ENCODE peak calls at places on chromosomes 13 and 19, in six cellular contexts. One of them, this sample, is unnamed.

GRCh38 chr13:94327318-94327717 is 152.2 kb downstream of the DCT start:
- DNase-seq in stimulated activated CD8-positive, alpha-beta memory T cell treated with anti-CD3 and anti-CD28 coated beads, Interleukin-4, amount 100 ng/mL, for 24 hours: no peak
- DNase-seq in neural progenitor cell: no peak
- DNase-seq in activated CD8-positive, alpha-beta memory T cell treated with anti-CD3 and anti-CD28 coated beads for 24 hours: no peak
- DNase-seq in upper lobe of right lung: no peak
- DNase-seq in astrocyte: peak
- DNase-seq in this sample: no peak

GRCh38 chr19:575527-576506 is 3.4 kb downstream of the BSG start:
- DNase-seq in neural progenitor cell: no peak
- DNase-seq in upper lobe of right lung: no peak
- DNase-seq in stimulated activated CD8-positive, alpha-beta memory T cell treated with anti-CD3 and anti-CD28 coated beads, Interleukin-4, amount 100 ng/mL, for 24 hours: no peak
- DNase-seq in activated CD8-positive, alpha-beta memory T cell treated with anti-CD3 and anti-CD28 coated beads for 24 hours: no peak
- DNase-seq in astrocyte: peak
- DNase-seq in this sample: peak

GRCh38 chr19:11251650-11252314 is 10.5 kb downstream of the DOCK6 start:
- DNase-seq in neural progenitor cell: no peak
- DNase-seq in astrocyte: no peak
- DNase-seq in upper lobe of right lung: no peak
- DNase-seq in activated CD8-positive, alpha-beta memory T cell treated with anti-CD3 and anti-CD28 coated beads for 24 hours: no peak
- DNase-seq in stimulated activated CD8-positive, alpha-beta memory T cell treated with anti-CD3 and anti-CD28 coated beads, Interleukin-4, amount 100 ng/mL, for 24 hours: no peak
- DNase-seq in this sample: no peak

GRCh38 chr19:40139533-40140287 is 49.0 kb upstream of the ZNF780A start:
- DNase-seq in neural progenitor cell: peak
- DNase-seq in astrocyte: peak
- DNase-seq in stimulated activated CD8-positive, alpha-beta memory T cell treated with anti-CD3 and anti-CD28 coated beads, Interleukin-4, amount 100 ng/mL, for 24 hours: no peak
- DNase-seq in upper lobe of right lung: no peak
- DNase-seq in activated CD8-positive, alpha-beta memory T cell treated with anti-CD3 and anti-CD28 coated beads for 24 hours: no peak
- DNase-seq in this sample: no peak

GRCh38 chr13:74046461-74046860 is 87.7 kb downstream of the KLF12 start:
- DNase-seq in neural progenitor cell: no peak
- DNase-seq in stimulated activated CD8-positive, alpha-beta memory T cell treated with anti-CD3 and anti-CD28 coated beads, Interleukin-4, amount 100 ng/mL, for 24 hours: no peak
- DNase-seq in astrocyte: peak
- DNase-seq in activated CD8-positive, alpha-beta memory T cell treated with anti-CD3 and anti-CD28 coated beads for 24 hours: no peak
- DNase-seq in upper lobe of right lung: no peak
- DNase-seq in this sample: no peak

GRCh38 chr13:75312884-75313520 is 169.0 kb downstream of the TBC1D4 start:
- DNase-seq in neural progenitor cell: no peak
- DNase-seq in activated CD8-positive, alpha-beta memory T cell treated with anti-CD3 and anti-CD28 coated beads for 24 hours: no peak
- DNase-seq in stimulated activated CD8-positive, alpha-beta memory T cell treated with anti-CD3 and anti-CD28 coated beads, Interleukin-4, amount 100 ng/mL, for 24 hours: no peak
- DNase-seq in upper lobe of right lung: no peak
- DNase-seq in astrocyte: no peak
- DNase-seq in this sample: no peak

GRCh38 chr19:50003810-50004419 is 21.3 kb downstream of the VRK3 start:
- DNase-seq in activated CD8-positive, alpha-beta memory T cell treated with anti-CD3 and anti-CD28 coated beads for 24 hours: peak
- DNase-seq in astrocyte: peak
- DNase-seq in upper lobe of right lung: no peak
- DNase-seq in neural progenitor cell: no peak
- DNase-seq in stimulated activated CD8-positive, alpha-beta memory T cell treated with anti-CD3 and anti-CD28 coated beads, Interleukin-4, amount 100 ng/mL, for 24 hours: no peak
- DNase-seq in this sample: no peak

GRCh38 chr19:32201661-32202060 is 143.7 kb upstream of the ZNF507 start:
- DNase-seq in stimulated activated CD8-positive, alpha-beta memory T cell treated with anti-CD3 and anti-CD28 coated beads, Interleukin-4, amount 100 ng/mL, for 24 hours: no peak
- DNase-seq in upper lobe of right lung: no peak
- DNase-seq in astrocyte: no peak
- DNase-seq in activated CD8-positive, alpha-beta memory T cell treated with anti-CD3 and anti-CD28 coated beads for 24 hours: no peak
- DNase-seq in neural progenitor cell: peak
- DNase-seq in this sample: no peak

GRCh38 chr19:17576758-17577532 is 21.5 kb downstream of the COLGALT1 start:
- DNase-seq in neural progenitor cell: peak
- DNase-seq in activated CD8-positive, alpha-beta memory T cell treated with anti-CD3 and anti-CD28 coated beads for 24 hours: no peak
- DNase-seq in stimulated activated CD8-positive, alpha-beta memory T cell treated with anti-CD3 and anti-CD28 coated beads, Interleukin-4, amount 100 ng/mL, for 24 hours: no peak
- DNase-seq in upper lobe of right lung: peak
- DNase-seq in astrocyte: no peak
- DNase-seq in this sample: no peak

GRCh38 chr19:12969292-12969988 is at the start of gene DAND5:
- DNase-seq in neural progenitor cell: no peak
- DNase-seq in upper lobe of right lung: no peak
- DNase-seq in activated CD8-positive, alpha-beta memory T cell treated with anti-CD3 and anti-CD28 coated beads for 24 hours: no peak
- DNase-seq in stimulated activated CD8-positive, alpha-beta memory T cell treated with anti-CD3 and anti-CD28 coated beads, Interleukin-4, amount 100 ng/mL, for 24 hours: no peak
- DNase-seq in astrocyte: no peak
- DNase-seq in this sample: no peak

GRCh38 chr19:11295180-11295579 is 780 bp upstream of the TSPAN16 start:
- DNase-seq in activated CD8-positive, alpha-beta memory T cell treated with anti-CD3 and anti-CD28 coated beads for 24 hours: no peak
- DNase-seq in neural progenitor cell: no peak
- DNase-seq in upper lobe of right lung: no peak
- DNase-seq in astrocyte: no peak
- DNase-seq in stimulated activated CD8-positive, alpha-beta memory T cell treated with anti-CD3 and anti-CD28 coated beads, Interleukin-4, amount 100 ng/mL, for 24 hours: no peak
- DNase-seq in this sample: no peak

GRCh38 chr19:34236035-34236793 is 18.1 kb upstream of the GARRE1 start:
- DNase-seq in astrocyte: peak
- DNase-seq in stimulated activated CD8-positive, alpha-beta memory T cell treated with anti-CD3 and anti-CD28 coated beads, Interleukin-4, amount 100 ng/mL, for 24 hours: no peak
- DNase-seq in neural progenitor cell: no peak
- DNase-seq in activated CD8-positive, alpha-beta memory T cell treated with anti-CD3 and anti-CD28 coated beads for 24 hours: no peak
- DNase-seq in upper lobe of right lung: no peak
- DNase-seq in this sample: no peak

GRCh38 chr13:111031531-111031961 is 83.6 kb upstream of the ARHGEF7 start:
- DNase-seq in astrocyte: peak
- DNase-seq in activated CD8-positive, alpha-beta memory T cell treated with anti-CD3 and anti-CD28 coated beads for 24 hours: no peak
- DNase-seq in stimulated activated CD8-positive, alpha-beta memory T cell treated with anti-CD3 and anti-CD28 coated beads, Interleukin-4, amount 100 ng/mL, for 24 hours: no peak
- DNase-seq in neural progenitor cell: no peak
- DNase-seq in upper lobe of right lung: no peak
- DNase-seq in this sample: no peak

This sample was measured in kidney.